ENCODE peak calls at places on chromosomes 11 and 22, in nine cellular contexts. W is lower lobe of right lung, P is psoas muscle, C is body of pancreas, K is tibial nerve, U is B cell, T is kidney, J is GM13977, O is astrocyte of the spinal cord. F is an unnamed sample.

GRCh38 chr11:113504586-113504985 is 29.4 kb upstream of the DRD2 start:
- DNase-seq in T (no peak), P (no peak), W (no peak), O (no peak), C (no peak), K (no peak), U (no peak), J (no peak), F (no peak)

GRCh38 chr11:68843703-68844312 is 2.1 kb upstream of the CPT1A start:
- DNase-seq in T (peak), J (peak), K (no peak), C (peak), U (peak), O (peak), P (peak), W (peak), F (peak)

GRCh38 chr11:113773092-113773415 is 438 bp downstream of the ZW10 start:
- DNase-seq in C (peak), W (peak), P (no peak), O (no peak), U (no peak), T (no peak), K (no peak), J (no peak), F (no peak)

GRCh38 chr22:35894937-35895708 is 133.5 kb downstream of the RBFOX2 start:
- DNase-seq in O (peak), J (no peak), W (no peak), P (no peak), T (no peak), K (peak), U (no peak), C (no peak), F (no peak)

GRCh38 chr22:37546436-37547248 is 13.6 kb upstream of the CDC42EP1 start:
- DNase-seq in P (peak), C (peak), J (no peak), O (peak), T (peak), U (no peak), K (no peak), W (peak), F (no peak)

GRCh38 chr22:23093090-23093788 is 22.9 kb downstream of the GNAZ start:
- DNase-seq in T (no peak), C (no peak), P (no peak), U (no peak), O (no peak), J (no peak), W (no peak), K (no peak), F (no peak)

GRCh38 chr22:36928181-36928580 is 14.8 kb downstream of the CSF2RB start:
- DNase-seq in J (no peak), W (no peak), K (no peak), P (no peak), C (no peak), O (no peak), U (no peak), T (no peak), F (no peak)

GRCh38 chr22:27648074-27648473 is 153.5 kb downstream of the MN1 start:
- DNase-seq in P (no peak), O (no peak), K (no peak), T (no peak), C (no peak), J (no peak), U (no peak), W (no peak), F (no peak)

GRCh38 chr22:49954354-49954753 is 6.2 kb upstream of the PIM3 start:
- DNase-seq in U (no peak), O (no peak), T (peak), K (no peak), C (peak), W (peak), P (peak), J (no peak), F (no peak)

GRCh38 chr22:46661221-46661851 is 41.1 kb downstream of the GRAMD4 start:
- DNase-seq in C (no peak), K (no peak), U (no peak), P (no peak), W (no peak), J (no peak), O (peak), T (peak), F (peak)

GRCh38 chr11:115193931-115194797 is 310.1 kb downstream of the CADM1 start:
- DNase-seq in O (no peak), J (peak), W (no peak), K (no peak), P (no peak), C (no peak), T (no peak), U (no peak), F (no peak)

GRCh38 chr11:26730711-26731460 is 9.0 kb upstream of the SLC5A12 start:
- DNase-seq in W (no peak), C (no peak), T (no peak), K (no peak), O (peak), P (no peak), J (no peak), U (no peak), F (no peak)

GRCh38 chr11:64015935-64016468 is 19.7 kb upstream of the FLRT1 start:
- DNase-seq in U (no peak), K (no peak), W (no peak), T (no peak), P (no peak), O (no peak), J (no peak), C (no peak), F (no peak)

GRCh38 chr11:111916768-111917167 is 1.9 kb upstream of the C11orf52 start:
- DNase-seq in P (no peak), K (no peak), J (no peak), C (no peak), O (no peak), U (no peak), T (no peak), W (no peak), F (no peak)

GRCh38 chr11:117072517-117073218 is 25.6 kb downstream of the SIK3 start:
- DNase-seq in K (no peak), O (peak), J (no peak), W (no peak), P (no peak), T (no peak), U (no peak), C (no peak), F (peak)

GRCh38 chr11:67248653-67249052 is 17.6 kb upstream of the GRK2 start:
- DNase-seq in C (no peak), T (peak), W (peak), U (no peak), K (no peak), P (peak), J (no peak), O (no peak), F (peak)

DNA sequence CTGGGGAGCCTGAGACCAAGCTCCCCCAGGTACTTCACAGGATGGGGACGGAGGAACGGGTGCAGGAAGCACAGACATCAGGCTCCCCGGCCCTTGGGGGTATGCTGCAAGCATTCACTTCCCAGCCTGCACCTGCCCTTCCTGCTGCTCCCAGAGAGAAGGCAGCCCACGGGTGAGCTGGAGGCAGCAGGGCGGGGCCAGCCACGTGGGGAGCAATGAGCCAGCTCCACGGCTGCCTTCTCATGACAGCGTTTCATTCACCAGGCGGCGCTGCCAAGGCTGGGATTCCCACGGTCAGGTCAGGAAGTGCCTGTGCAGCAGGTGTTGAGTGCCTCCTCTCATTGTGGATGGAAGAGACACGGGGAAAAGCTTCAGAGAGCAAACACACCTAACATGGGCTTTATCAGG is 14.5 kb upstream of the PHLDA2 start:
- DNase-seq in W (peak), U (no peak), P (peak), O (no peak), K (no peak), C (peak), J (no peak), T (peak), F (no peak)
- TF ChIP-seq CTCF in W (no peak), U (no peak), P (no peak), O (no peak), K (no peak), C (no peak), J (no peak), T (no peak), F (no peak)

GRCh38 chr11:82356316-82356715 is 377.3 kb downstream of the FAM181B start:
- DNase-seq in O (no peak), K (no peak), C (no peak), T (no peak), U (no peak), J (no peak), W (no peak), P (no peak), F (no peak)

GRCh38 chr11:82355313-82355823 is 378.3 kb downstream of the FAM181B start:
- DNase-seq in O (no peak), K (no peak), C (no peak), J (no peak), U (no peak), T (no peak), P (no peak), W (no peak), F (no peak)
- TF ChIP-seq CTCF in O (no peak), K (no peak), C (no peak), J (no peak), U (no peak), T (no peak), P (no peak), W (no peak), F (no peak)

DNA sequence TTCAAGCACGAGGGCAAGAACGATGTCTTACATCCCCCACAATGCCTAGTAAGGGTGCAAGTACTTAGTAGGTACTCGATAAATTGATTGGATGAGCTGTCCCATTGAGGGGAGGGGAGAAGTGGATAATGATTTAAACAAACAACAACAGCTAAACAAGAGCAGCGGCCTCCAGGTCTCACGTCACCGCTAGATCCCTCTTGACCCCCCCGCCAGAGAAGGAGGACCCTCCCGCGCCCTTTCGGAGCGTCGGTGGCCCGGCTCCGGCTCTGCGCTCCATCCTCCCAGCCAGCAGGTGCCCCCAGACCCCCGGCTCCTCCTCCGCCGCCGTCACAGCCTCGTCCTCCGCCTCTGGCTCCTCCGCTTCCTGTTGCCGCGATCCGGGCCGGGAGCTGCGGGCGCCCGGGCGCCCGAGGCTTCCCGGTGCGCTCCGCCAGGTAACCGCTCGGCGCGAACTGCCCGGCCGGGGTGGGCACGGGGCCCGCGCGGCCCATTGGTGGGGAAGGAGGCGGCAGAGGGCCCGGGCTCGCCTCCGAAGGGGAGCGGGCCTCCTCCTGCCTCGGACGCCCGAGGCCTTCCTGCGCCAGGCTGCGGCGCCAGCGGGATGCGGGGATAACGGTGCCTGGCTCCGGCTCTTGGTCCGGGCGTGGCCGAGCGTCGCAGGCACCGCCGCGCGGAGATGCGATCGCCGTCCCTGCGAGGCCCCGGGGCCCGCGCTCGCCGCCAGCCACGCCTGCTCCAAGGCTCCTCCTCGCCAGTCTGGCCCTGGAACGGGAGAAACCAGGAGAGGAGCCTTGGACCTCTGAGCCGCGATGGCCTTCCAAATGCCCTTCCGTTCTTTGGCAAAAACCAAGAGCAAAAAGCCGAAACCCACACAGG is at the start of gene TLCD5:
- DNase-seq in J (peak), T (peak), P (peak), C (peak), W (peak), O (peak), K (peak), U (peak), F (peak)
- TF ChIP-seq CTCF in J (peak), T (no peak), P (no peak), C (no peak), W (no peak), O (peak), K (no peak), U (no peak), F (no peak)

DNA sequence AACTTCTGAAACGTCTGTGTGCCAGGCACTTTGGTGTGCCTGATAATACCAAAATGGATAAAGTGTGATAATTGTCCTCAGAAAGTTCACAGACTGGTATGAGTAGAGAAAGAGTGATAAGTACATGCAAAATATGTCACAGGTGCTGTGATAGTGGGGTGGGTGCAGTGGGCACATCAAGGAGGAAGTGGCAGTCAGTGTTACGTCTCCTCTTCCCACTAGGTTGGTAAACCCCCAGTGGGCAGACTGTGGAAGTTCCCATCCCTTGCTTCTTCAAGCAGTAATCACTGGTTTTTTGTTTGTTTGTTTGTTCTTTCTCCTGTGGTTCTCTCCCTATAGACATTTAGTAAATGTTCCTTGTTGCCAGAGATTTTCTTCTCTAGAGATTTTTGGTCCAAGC is 5.4 kb downstream of the RNF121 start:
- DNase-seq in U (peak), K (no peak), C (no peak), T (no peak), P (no peak), J (no peak), O (no peak), W (no peak), F (no peak)
- TF ChIP-seq CTCF in U (no peak), K (no peak), C (no peak), T (no peak), P (no peak), J (no peak), O (no peak), W (no peak), F (no peak)

GRCh38 chr22:42910221-42910942 is 53.3 kb upstream of the ARFGAP3 start:
- DNase-seq in C (no peak), K (no peak), P (peak), J (no peak), W (peak), O (no peak), U (no peak), T (no peak), F (no peak)

GRCh38 chr22:42908082-42908746 is 51.1 kb upstream of the ARFGAP3 start:
- DNase-seq in U (no peak), T (no peak), P (no peak), C (no peak), O (no peak), K (no peak), J (no peak), W (peak), F (no peak)

GRCh38 chr22:42907404-42908081 is 50.5 kb upstream of the ARFGAP3 start:
- DNase-seq in W (peak), U (no peak), O (no peak), T (no peak), C (peak), J (no peak), K (no peak), P (no peak), F (no peak)

GRCh38 chr22:42912049-42912448 is 55.0 kb upstream of the ARFGAP3 start:
- DNase-seq in W (no peak), P (no peak), T (no peak), O (no peak), C (no peak), K (no peak), U (peak), J (no peak), F (no peak)

GRCh38 chr22:42909363-42910058 is 52.4 kb upstream of the ARFGAP3 start:
- DNase-seq in C (peak), O (no peak), K (no peak), J (no peak), P (no peak), T (no peak), W (peak), U (no peak), F (no peak)
- TF ChIP-seq CTCF in C (no peak), O (no peak), K (no peak), J (no peak), P (no peak), T (no peak), W (no peak), U (no peak), F (no peak)

GRCh38 chr11:103110406-103110805 is 1.2 kb downstream of the DYNC2H1 start:
- DNase-seq in U (no peak), W (no peak), T (no peak), P (no peak), O (peak), K (no peak), J (no peak), C (no peak), F (no peak)
- TF ChIP-seq CTCF in U (no peak), W (peak), T (no peak), P (no peak), O (peak), K (no peak), J (no peak), C (no peak), F (no peak)

DNA sequence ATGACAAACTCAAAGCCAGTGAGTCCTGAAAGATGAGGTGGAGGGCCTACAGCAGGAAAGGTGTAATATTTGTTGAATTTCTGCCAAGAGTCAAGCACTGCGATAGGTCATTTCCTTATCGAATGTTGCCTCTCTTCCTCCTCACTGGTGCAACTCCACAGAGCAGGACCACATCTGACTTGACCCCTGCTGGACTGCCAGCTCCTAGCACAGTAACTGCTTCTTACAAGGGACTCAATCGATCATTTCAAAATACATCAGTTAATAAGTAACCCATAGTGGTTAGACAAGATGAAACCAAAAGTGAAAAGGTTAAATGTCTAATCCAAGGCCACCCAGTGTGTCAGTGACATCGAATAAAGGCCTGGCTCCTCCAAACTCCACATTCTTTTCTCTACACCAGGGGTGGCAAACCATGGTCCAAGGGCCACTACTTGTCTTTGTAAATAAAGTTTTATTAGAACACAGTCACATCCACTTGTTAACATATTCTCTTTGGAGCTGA is 98.5 kb upstream of the CSNK2A3 start:
- DNase-seq in K (no peak), U (no peak), P (no peak), W (no peak), O (no peak), C (no peak), J (peak), T (no peak), F (peak)
- TF ChIP-seq CTCF in K (no peak), U (no peak), P (no peak), W (no peak), O (no peak), C (no peak), J (no peak), T (no peak), F (peak)

GRCh38 chr11:65917434-65918210 is 1.2 kb downstream of the C11orf68 start:
- DNase-seq in W (no peak), T (peak), J (no peak), P (peak), C (peak), K (no peak), U (no peak), O (no peak), F (no peak)

GRCh38 chr11:65920035-65920802 is 993 bp downstream of the DRAP1 start:
- DNase-seq in T (peak), J (no peak), O (no peak), U (no peak), C (no peak), K (no peak), P (no peak), W (no peak), F (no peak)

GRCh38 chr11:65918211-65919150 is at the start of gene C11orf68:
- DNase-seq in U (no peak), O (no peak), K (no peak), T (no peak), J (no peak), C (no peak), W (no peak), P (no peak), F (no peak)

GRCh38 chr11:65921033-65921555 is 1.9 kb downstream of the DRAP1 start:
- DNase-seq in W (no peak), C (no peak), O (no peak), P (no peak), J (no peak), T (no peak), K (no peak), U (no peak), F (no peak)

GRCh38 chr11:65919151-65920034 is at the start of gene DRAP1:
- DNase-seq in O (peak), U (peak), K (peak), P (peak), C (peak), J (peak), W (peak), T (peak), F (peak)
- TF ChIP-seq CTCF in O (no peak), U (no peak), K (no peak), P (no peak), C (no peak), J (no peak), W (peak), T (peak), F (no peak)

GRCh38 chr11:123235117-123235686 is 40.2 kb upstream of the CLMP start:
- DNase-seq in P (peak), U (no peak), C (peak), T (peak), W (peak), J (no peak), O (no peak), K (peak), F (peak)

GRCh38 chr11:123233280-123233977 is 38.4 kb upstream of the CLMP start:
- DNase-seq in W (no peak), P (no peak), K (no peak), C (no peak), J (peak), O (no peak), T (no peak), U (no peak), F (no peak)

GRCh38 chr11:123238297-123238696 is 43.2 kb upstream of the CLMP start:
- DNase-seq in J (no peak), T (no peak), P (peak), O (peak), C (peak), W (no peak), U (no peak), K (peak), F (no peak)

GRCh38 chr11:123233978-123234340 is 38.9 kb upstream of the CLMP start:
- DNase-seq in T (no peak), O (no peak), U (no peak), W (no peak), K (no peak), P (no peak), C (no peak), J (no peak), F (no peak)

DNA sequence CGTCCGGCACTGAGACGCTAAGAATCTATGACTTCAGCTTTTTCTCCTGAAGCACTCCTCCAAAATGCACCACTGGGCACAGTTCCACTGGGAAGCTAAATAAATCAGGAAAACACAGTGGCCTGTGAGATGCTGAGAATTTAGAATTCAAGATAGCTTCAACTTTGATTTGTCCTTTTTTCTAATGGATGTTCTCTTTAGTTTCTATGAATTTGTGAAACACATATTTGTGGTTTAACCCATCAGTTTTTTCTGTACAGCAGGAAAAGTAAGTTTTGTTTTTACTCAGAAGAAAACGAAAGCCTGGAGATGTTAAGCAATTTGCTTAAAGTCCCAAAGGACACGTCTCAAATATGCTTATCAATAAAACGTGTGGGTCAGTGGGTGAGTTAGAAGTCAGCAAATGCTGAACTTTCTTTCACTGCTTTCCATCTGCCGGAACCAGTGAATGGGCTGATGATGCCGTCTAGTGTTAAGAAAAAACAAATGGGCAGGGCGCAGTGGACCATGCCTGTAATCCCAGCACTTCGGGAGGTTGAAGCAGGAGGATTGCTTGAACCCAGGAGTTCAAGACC is 40.7 kb upstream of the CLMP start:
- DNase-seq in U (no peak), C (no peak), W (no peak), P (no peak), T (no peak), K (peak), J (no peak), O (peak), F (no peak)
- TF ChIP-seq CTCF in U (no peak), C (no peak), W (no peak), P (no peak), T (no peak), K (no peak), J (no peak), O (no peak), F (no peak)

GRCh38 chr11:98260983-98261382 is 759.8 kb upstream of the CNTN5 start:
- DNase-seq in C (no peak), O (no peak), U (no peak), W (no peak), P (no peak), T (no peak), K (no peak), J (no peak), F (no peak)
- TF ChIP-seq CTCF in C (no peak), O (peak), U (peak), W (no peak), P (no peak), T (no peak), K (no peak), J (no peak), F (no peak)

F was measured in Calu3.